ENCODE peak calls at places on chromosomes 7 and 10, in five cellular contexts. One of them, this sample, is unnamed.

GRCh38 chr10:34216348-34216908 is 598.7 kb downstream of the PARD3 start:
- DNase-seq in heart left ventricle: no peak
- DNase-seq in K562: no peak
- DNase-seq in A549: no peak
- DNase-seq in cardiac muscle cell: no peak
- DNase-seq in this sample: no peak

GRCh38 chr7:81776159-81776558 is 6.3 kb upstream of the HGF start:
- DNase-seq in A549: no peak
- DNase-seq in K562: no peak
- DNase-seq in cardiac muscle cell: no peak
- DNase-seq in heart left ventricle: no peak
- DNase-seq in this sample: no peak

GRCh38 chr10:71128311-71129010 is 83.9 kb upstream of the UNC5B start:
- DNase-seq in heart left ventricle: no peak
- DNase-seq in cardiac muscle cell: no peak
- DNase-seq in K562: peak; percentile 1
- DNase-seq in A549: no peak
- DNase-seq in this sample: no peak

GRCh38 chr7:818031-818699 is 14.1 kb upstream of the SUN1 start:
- DNase-seq in A549: peak; percentile 58
- DNase-seq in cardiac muscle cell: no peak
- DNase-seq in K562: peak; percentile 30
- DNase-seq in heart left ventricle: no peak
- DNase-seq in this sample: peak; percentile 94

GRCh38 chr10:89275383-89275782 is 23.8 kb upstream of the LIPA start:
- DNase-seq in heart left ventricle: no peak
- DNase-seq in cardiac muscle cell: no peak
- DNase-seq in K562: no peak
- DNase-seq in A549: no peak
- DNase-seq in this sample: no peak

GRCh38 chr10:49375611-49376010 is 20.3 kb downstream of the DRGX start:
- DNase-seq in cardiac muscle cell: no peak
- DNase-seq in A549: no peak
- DNase-seq in heart left ventricle: no peak
- DNase-seq in K562: no peak
- DNase-seq in this sample: no peak

GRCh38 chr10:124878457-124878739 is 63.5 kb upstream of the ZRANB1 start:
- DNase-seq in A549: no peak
- DNase-seq in heart left ventricle: no peak
- DNase-seq in K562: no peak
- DNase-seq in cardiac muscle cell: no peak
- DNase-seq in this sample: no peak

GRCh38 chr7:128100949-128101713 is 69.9 kb upstream of the LRRC4 start:
- DNase-seq in heart left ventricle: no peak
- DNase-seq in K562: no peak
- DNase-seq in cardiac muscle cell: no peak
- DNase-seq in A549: no peak
- DNase-seq in this sample: no peak

GRCh38 chr7:25429731-25430130 is 201.4 kb upstream of the NPVF start:
- DNase-seq in heart left ventricle: no peak
- DNase-seq in A549: no peak
- DNase-seq in cardiac muscle cell: no peak
- DNase-seq in K562: no peak
- DNase-seq in this sample: no peak

GRCh38 chr10:91797874-91798735 is at the start of gene TNKS2:
- DNase-seq in K562: peak; percentile 88
- DNase-seq in heart left ventricle: peak; percentile 95
- DNase-seq in A549: peak; percentile 95
- DNase-seq in cardiac muscle cell: peak; percentile 97
- DNase-seq in this sample: peak; percentile 75

GRCh38 chr7:139576179-139576973 is 52.9 kb downstream of the CLEC2L start:
- DNase-seq in A549: no peak
- DNase-seq in heart left ventricle: no peak
- DNase-seq in cardiac muscle cell: no peak
- DNase-seq in K562: no peak
- DNase-seq in this sample: no peak

GRCh38 chr7:361680-362415 is 71.9 kb downstream of the FOXL3 start:
- DNase-seq in heart left ventricle: no peak
- DNase-seq in cardiac muscle cell: no peak
- DNase-seq in A549: no peak
- DNase-seq in K562: no peak
- DNase-seq in this sample: no peak

GRCh38 chr7:151351027-151351426 is 9.4 kb downstream of the NUB1 start:
- DNase-seq in cardiac muscle cell: peak; percentile 35
- DNase-seq in K562: peak; percentile 57
- DNase-seq in A549: peak; percentile 32
- DNase-seq in heart left ventricle: no peak
- DNase-seq in this sample: no peak

GRCh38 chr7:469591-469961 is 50.1 kb downstream of the PDGFA start:
- DNase-seq in heart left ventricle: no peak
- DNase-seq in K562: no peak
- DNase-seq in cardiac muscle cell: no peak
- DNase-seq in A549: no peak
- DNase-seq in this sample: no peak

GRCh38 chr7:117269895-117270294 is 53.0 kb downstream of the WNT2 start:
- DNase-seq in A549: peak; percentile 32
- DNase-seq in cardiac muscle cell: no peak
- DNase-seq in heart left ventricle: no peak
- DNase-seq in K562: no peak
- DNase-seq in this sample: no peak

GRCh38 chr10:78894841-78895195 is 173.9 kb upstream of the ZMIZ1 start:
- DNase-seq in heart left ventricle: no peak
- DNase-seq in cardiac muscle cell: no peak
- DNase-seq in K562: no peak
- DNase-seq in A549: no peak
- DNase-seq in this sample: no peak

GRCh38 chr10:7872041-7872442 is 53.7 kb downstream of the TAF3 start:
- DNase-seq in heart left ventricle: no peak
- DNase-seq in A549: peak; percentile 31
- DNase-seq in K562: peak; percentile 27
- DNase-seq in cardiac muscle cell: peak; percentile 46
- DNase-seq in this sample: no peak

GRCh38 chr10:102243304-102243703 is 2.0 kb upstream of the PITX3 start:
- DNase-seq in cardiac muscle cell: no peak
- DNase-seq in heart left ventricle: no peak
- DNase-seq in K562: no peak
- DNase-seq in A549: no peak
- DNase-seq in this sample: no peak

GRCh38 chr7:3321206-3321605 is 20.2 kb downstream of the SDK1 start:
- DNase-seq in cardiac muscle cell: no peak
- DNase-seq in K562: no peak
- DNase-seq in heart left ventricle: no peak
- DNase-seq in A549: no peak
- DNase-seq in this sample: no peak

DNA sequence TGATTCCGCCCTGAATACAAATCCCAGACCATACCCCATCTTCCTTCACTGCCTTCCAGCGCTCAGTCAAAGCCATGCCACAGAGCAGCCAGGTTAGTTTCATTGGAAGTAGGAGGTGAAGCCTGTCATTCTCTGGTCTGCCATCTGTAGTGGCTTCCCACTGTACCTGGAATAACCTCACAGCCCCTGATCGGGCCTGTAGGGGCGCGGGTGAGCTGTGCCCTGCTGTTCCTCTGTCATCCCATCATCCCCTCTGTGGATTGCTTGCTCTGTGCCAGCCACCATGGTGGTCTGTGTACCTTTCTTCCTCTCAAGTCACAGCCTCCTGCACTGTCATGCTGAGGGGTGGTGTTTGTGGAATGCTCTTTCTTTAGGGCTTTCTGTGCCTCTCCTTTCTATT is 155.1 kb downstream of the ZNF22 start:
- DNase-seq in heart left ventricle: no peak
- DNase-seq in A549: no peak
- DNase-seq in cardiac muscle cell: no peak
- DNase-seq in K562: peak; percentile 39
- DNase-seq in this sample: no peak
- TF ChIP-seq CTCF in heart left ventricle: no peak
- TF ChIP-seq CTCF in A549: no peak
- TF ChIP-seq CTCF in cardiac muscle cell: no peak
- TF ChIP-seq CTCF in K562: peak; percentile 52
- TF ChIP-seq CTCF in this sample: no peak

GRCh38 chr10:113950268-113950667 is 93.4 kb upstream of the ADRB1 start:
- DNase-seq in cardiac muscle cell: no peak
- DNase-seq in A549: no peak
- DNase-seq in heart left ventricle: no peak
- DNase-seq in K562: no peak
- DNase-seq in this sample: no peak
- H3K4me3 ChIP-seq in cardiac muscle cell: no peak overlapping the region
- H3K4me3 ChIP-seq in A549: no peak overlapping the region
- H3K4me3 ChIP-seq in heart left ventricle: no peak overlapping the region
- H3K4me3 ChIP-seq in K562: no peak overlapping the region
- H3K4me3 ChIP-seq in this sample: no peak overlapping the region

GRCh38 chr10:120204877-120205276 is 252.2 kb upstream of the PLPP4 start:
- DNase-seq in K562: no peak
- DNase-seq in cardiac muscle cell: no peak
- DNase-seq in A549: no peak
- DNase-seq in heart left ventricle: no peak
- DNase-seq in this sample: no peak
- TF ChIP-seq CTCF in K562: no peak
- TF ChIP-seq CTCF in cardiac muscle cell: no peak
- TF ChIP-seq CTCF in A549: no peak
- TF ChIP-seq CTCF in heart left ventricle: no peak
- TF ChIP-seq CTCF in this sample: no peak

DNA sequence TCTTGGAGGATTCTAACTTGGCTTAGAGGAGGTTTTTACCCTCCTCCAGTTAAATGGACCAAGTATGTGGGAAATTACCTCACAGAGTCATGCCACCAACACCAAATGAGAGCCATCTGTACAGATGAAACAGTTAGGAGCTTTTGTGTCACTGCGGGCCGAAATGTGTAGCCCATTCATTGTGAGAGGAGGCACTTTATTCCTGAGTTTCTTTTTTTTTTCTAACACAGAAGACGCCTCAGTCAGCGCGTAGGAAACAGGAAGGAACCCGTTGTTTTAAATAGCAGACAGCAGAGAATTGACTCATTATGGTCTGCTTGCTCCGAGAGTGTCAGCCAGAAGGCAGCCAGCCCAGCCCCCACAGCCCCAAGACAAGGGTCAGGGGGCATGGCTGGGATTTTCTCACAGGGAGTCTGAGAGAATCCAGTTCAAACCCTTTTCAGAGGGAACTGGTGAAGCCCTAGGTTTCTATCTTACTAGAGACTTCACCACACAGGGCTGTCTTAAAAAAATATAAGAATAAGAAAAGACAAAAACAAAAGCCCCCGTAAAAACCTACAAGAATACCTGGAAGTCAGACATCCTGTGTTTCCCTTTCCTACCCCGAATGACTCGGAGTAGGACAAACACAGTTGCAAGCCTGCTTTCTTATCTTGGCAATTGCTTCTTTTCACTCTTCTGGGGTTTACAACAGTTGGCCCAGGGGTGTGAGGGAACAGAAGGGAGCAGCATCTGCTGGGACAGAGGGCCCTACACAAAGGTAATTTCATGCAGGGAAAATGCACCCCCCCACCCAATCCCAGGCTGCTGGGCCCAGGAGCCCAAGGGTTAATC is 220.8 kb downstream of the ARHGAP12 start:
- DNase-seq in cardiac muscle cell: peak; percentile 14
- DNase-seq in K562: no peak
- DNase-seq in A549: no peak
- DNase-seq in heart left ventricle: peak; percentile 84
- DNase-seq in this sample: peak; percentile 73
- H3K4me3 ChIP-seq in cardiac muscle cell: no peak overlapping the region
- H3K4me3 ChIP-seq in K562: no peak overlapping the region
- H3K4me3 ChIP-seq in A549: no peak overlapping the region
- H3K4me3 ChIP-seq in heart left ventricle: peak overlapping the region; percentile 11
- H3K4me3 ChIP-seq in this sample: no peak overlapping the region

GRCh38 chr7:69465262-69465661 is 133.0 kb upstream of the AUTS2 start:
- DNase-seq in K562: no peak
- DNase-seq in cardiac muscle cell: no peak
- DNase-seq in A549: no peak
- DNase-seq in heart left ventricle: no peak
- DNase-seq in this sample: no peak
- TF ChIP-seq CTCF in K562: no peak
- TF ChIP-seq CTCF in cardiac muscle cell: no peak
- TF ChIP-seq CTCF in A549: no peak
- TF ChIP-seq CTCF in heart left ventricle: no peak
- TF ChIP-seq CTCF in this sample: no peak

DNA sequence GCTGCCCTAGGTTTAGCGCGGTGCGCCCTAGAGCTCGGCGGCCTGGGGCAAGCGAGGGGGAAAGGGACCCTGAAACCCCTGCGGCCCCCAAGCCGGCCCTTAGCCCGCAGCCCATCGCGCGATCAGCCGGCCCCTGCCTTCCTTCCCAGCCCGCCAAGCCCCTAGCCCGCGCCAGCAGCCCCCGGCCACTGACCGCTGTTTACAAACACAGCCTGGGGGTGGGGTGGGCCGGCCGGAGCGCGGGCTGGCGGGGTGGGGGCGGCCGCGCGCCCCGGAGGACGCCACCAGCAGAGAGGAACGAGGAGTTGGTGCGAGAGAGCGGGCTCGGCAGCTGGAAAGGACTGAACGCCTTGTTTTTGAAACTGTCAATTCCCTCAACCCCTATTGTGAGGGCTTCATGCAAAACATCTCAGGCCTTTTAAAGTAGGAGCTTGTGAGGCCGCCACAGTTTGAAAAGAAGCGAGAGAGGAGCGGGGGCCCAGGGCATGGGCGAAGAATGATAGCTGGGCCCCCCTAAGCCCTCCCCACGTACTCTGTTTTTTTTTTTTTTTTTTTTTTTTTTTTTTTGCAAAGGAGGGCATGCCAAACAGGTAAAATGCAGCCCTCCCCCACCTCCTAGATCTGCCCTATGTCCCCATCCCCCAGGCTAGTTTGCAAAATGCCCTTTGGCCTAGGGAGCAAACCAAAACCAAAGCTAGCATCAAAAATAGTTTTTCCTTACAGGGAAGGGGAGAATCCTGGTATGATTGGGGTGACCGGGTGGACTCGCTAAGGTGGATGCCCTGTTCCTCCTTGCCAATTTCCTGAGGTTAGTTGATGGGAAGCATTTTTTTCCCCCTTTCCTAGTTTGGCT is 15.0 kb downstream of the SKIDA1 start:
- DNase-seq in K562: no peak
- DNase-seq in cardiac muscle cell: peak; percentile 64
- DNase-seq in heart left ventricle: no peak
- DNase-seq in A549: no peak
- DNase-seq in this sample: no peak
- H3K4me3 ChIP-seq in K562: no peak overlapping the region
- H3K4me3 ChIP-seq in cardiac muscle cell: peak overlapping the region; percentile 78
- H3K4me3 ChIP-seq in heart left ventricle: peak overlapping the region; percentile 51
- H3K4me3 ChIP-seq in A549: no peak overlapping the region
- H3K4me3 ChIP-seq in this sample: peak overlapping the region; percentile 21

This sample was measured in HFF-Myc.